ENCODE peak calls at places on chromosomes 2 and 18, in nine cellular contexts. S is tibial nerve, A is esophagus squamous epithelium, T is HCT116, H is dorsolateral prefrontal cortex, R is AG04450, J is transverse colon, M is fibroblast of pulmonary artery, D is foreskin fibroblast. Y is an unnamed sample.

GRCh38 chr18:74476154-74476553 is 19.0 kb upstream of the DIPK1C start:
- DNase-seq in M (peak; percentile 36), H (peak; percentile 70), A (no peak), T (no peak), D (peak; percentile 45), R (no peak), S (peak; percentile 37), J (no peak), Y (peak; percentile 19)

GRCh38 chr18:47100214-47100831 is 50.0 kb downstream of the HDHD2 start:
- DNase-seq in R (peak; percentile 32), T (peak; percentile 39), M (peak; percentile 62), D (peak; percentile 75), A (no peak), S (peak; percentile 60), J (peak; percentile 31), H (peak; percentile 57), Y (peak; percentile 65)

GRCh38 chr18:46182633-46183401 is 78.6 kb downstream of the HAUS1 start:
- DNase-seq in T (no peak), R (no peak), S (no peak), J (no peak), D (no peak), A (no peak), H (no peak), M (peak; percentile 34), Y (peak; percentile 65)

GRCh38 chr2:25373269-25373981 is 31.7 kb upstream of the DNMT3A start:
- DNase-seq in M (no peak), S (no peak), R (no peak), T (no peak), D (no peak), A (no peak), J (peak; percentile 57), H (no peak), Y (no peak)

GRCh38 chr2:116416988-116417387 is 1397.5 kb upstream of the DDX18 start:
- DNase-seq in S (no peak), D (no peak), M (peak; percentile 0), T (no peak), H (no peak), A (no peak), J (no peak), R (no peak), Y (no peak)

GRCh38 chr2:64315561-64315960 is 138.4 kb upstream of the LGALSL start:
- DNase-seq in S (no peak), R (no peak), T (no peak), J (no peak), H (no peak), M (no peak), D (no peak), A (no peak), Y (no peak)

GRCh38 chr2:139353874-139354273 is 573.7 kb upstream of the NXPH2 start:
- DNase-seq in R (no peak), D (no peak), J (no peak), H (no peak), T (no peak), S (no peak), M (no peak), A (no peak), Y (no peak)

GRCh38 chr2:235591921-235592320 is 98.1 kb downstream of the AGAP1 start:
- DNase-seq in J (no peak), S (no peak), M (no peak), D (no peak), R (no peak), T (no peak), A (no peak), H (no peak), Y (no peak)

GRCh38 chr2:137570484-137570883 is 393.8 kb upstream of the HNMT start:
- DNase-seq in J (no peak), S (no peak), M (no peak), A (no peak), D (no peak), T (no peak), H (no peak), R (no peak), Y (no peak)

GRCh38 chr2:230924092-230924469 is 961 bp downstream of the GPR55 start:
- DNase-seq in D (no peak), H (no peak), S (no peak), M (no peak), J (peak; percentile 3), R (no peak), T (no peak), A (no peak), Y (no peak)

GRCh38 chr2:26637811-26638310 is 3.3 kb downstream of the CIB4 start:
- DNase-seq in M (no peak), H (no peak), J (no peak), T (no peak), R (no peak), S (no peak), D (no peak), A (no peak), Y (no peak)

GRCh38 chr2:15731213-15731888 is 139.7 kb downstream of the DDX1 start:
- DNase-seq in S (no peak), J (no peak), A (no peak), D (no peak), T (no peak), R (no peak), M (no peak), H (no peak), Y (no peak)

GRCh38 chr2:236642125-236642524 is 72.5 kb downstream of the ACKR3 start:
- DNase-seq in T (no peak), R (no peak), H (no peak), J (no peak), A (no peak), M (peak; percentile 1), D (no peak), S (peak; percentile 50), Y (peak; percentile 86)

GRCh38 chr2:15435474-15435873 is 125.7 kb downstream of the NBAS start:
- DNase-seq in H (no peak), D (no peak), M (no peak), J (no peak), S (no peak), R (no peak), T (no peak), A (no peak), Y (no peak)

GRCh38 chr2:85707304-85707703 is 13.1 kb downstream of the GNLY start:
- DNase-seq in S (peak; percentile 93), A (no peak), J (peak; percentile 58), T (peak; percentile 89), R (peak; percentile 87), H (no peak), D (peak; percentile 95), M (peak; percentile 96), Y (peak; percentile 95)

GRCh38 chr2:31131871-31132270 is 6.4 kb downstream of the GALNT14 start:
- DNase-seq in H (no peak), A (no peak), S (no peak), D (no peak), R (no peak), M (no peak), J (no peak), T (no peak), Y (no peak)

GRCh38 chr2:235447210-235447609 is 46.6 kb upstream of the AGAP1 start:
- DNase-seq in A (no peak), R (no peak), S (no peak), T (no peak), J (no peak), D (no peak), M (no peak), H (no peak), Y (no peak)

GRCh38 chr2:120109186-120110061 is 96.5 kb downstream of the EPB41L5 start:
- DNase-seq in M (peak; percentile 72), T (peak; percentile 12), A (no peak), D (peak; percentile 68), J (no peak), R (no peak), H (no peak), S (no peak), Y (peak; percentile 66)

GRCh38 chr2:149224458-149224857 is 105.9 kb upstream of the LYPD6 start:
- DNase-seq in S (no peak), D (no peak), J (no peak), H (no peak), A (no peak), M (no peak), R (no peak), T (no peak), Y (no peak)

GRCh38 chr2:65199891-65200290 is 27.7 kb upstream of the ACTR2 start:
- DNase-seq in H (no peak), A (no peak), D (peak; percentile 59), R (no peak), M (no peak), J (no peak), S (no peak), T (no peak), Y (no peak)

GRCh38 chr2:196174424-196174823 is 3.0 kb upstream of the STK17B start:
- DNase-seq in A (no peak), J (no peak), T (no peak), S (no peak), H (no peak), D (no peak), R (no peak), M (no peak), Y (no peak)

GRCh38 chr2:238601433-238602222 is 174.9 kb downstream of the ASB1 start:
- DNase-seq in R (no peak), A (no peak), T (no peak), M (peak; percentile 92), D (peak; percentile 86), H (no peak), S (peak; percentile 37), J (peak; percentile 19), Y (peak; percentile 99)

GRCh38 chr2:69017080-69017479 is 4.1 kb downstream of the ANTXR1 start:
- DNase-seq in H (no peak), R (no peak), T (no peak), S (no peak), D (peak; percentile 62), M (peak; percentile 73), J (no peak), A (no peak), Y (peak; percentile 70)
- H3K4me3 ChIP-seq in H (no peak overlapping the region), R (peak overlapping the region; percentile 41), T (no peak overlapping the region), S (no peak overlapping the region), D (peak overlapping the region; percentile 40), M (peak overlapping the region; percentile 95), J (no peak overlapping the region), A (no peak overlapping the region), Y (peak overlapping the region; percentile 26)

DNA sequence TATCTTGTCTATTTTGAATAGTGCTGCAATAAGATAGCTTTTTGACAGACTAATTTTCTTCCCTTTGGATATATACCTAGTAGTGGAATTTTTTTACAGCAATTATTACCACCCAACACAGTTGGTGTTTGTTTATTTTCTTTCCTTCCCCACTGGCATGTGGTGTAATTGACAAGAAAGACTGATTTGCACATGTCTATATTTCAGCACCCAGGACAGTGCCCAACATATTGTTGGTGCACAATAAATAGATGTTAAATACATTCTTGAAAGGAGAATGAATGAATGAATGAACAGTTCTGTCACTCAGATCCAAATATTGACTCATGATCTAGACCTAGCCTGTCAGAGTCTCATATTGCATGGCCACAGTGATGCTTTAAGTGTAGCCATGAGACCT is 538.1 kb downstream of the NYAP2 start:
- DNase-seq in R (no peak), S (no peak), J (no peak), M (peak; percentile 53), D (peak; percentile 56), A (no peak), H (no peak), T (no peak), Y (peak; percentile 27)
- TF ChIP-seq CTCF in R (no peak), S (no peak), J (no peak), M (no peak), D (no peak), A (no peak), H (no peak), T (no peak), Y (no peak)

GRCh38 chr18:50836521-50836957 is 16.7 kb upstream of the MRO start:
- DNase-seq in S (no peak), M (peak; percentile 86), D (peak; percentile 46), H (no peak), J (no peak), R (no peak), T (no peak), A (no peak), Y (peak; percentile 78)
- H3K4me3 ChIP-seq in S (no peak overlapping the region), M (no peak overlapping the region), D (no peak overlapping the region), H (no peak overlapping the region), J (no peak overlapping the region), R (no peak overlapping the region), T (no peak overlapping the region), A (no peak overlapping the region), Y (no peak overlapping the region)

GRCh38 chr18:59268722-59269562 is 4.3 kb downstream of the RAX start:
- DNase-seq in H (no peak), T (no peak), M (peak; percentile 27), D (peak; percentile 37), J (no peak), R (no peak), S (no peak), A (no peak), Y (no peak)
- TF ChIP-seq CTCF in H (no peak), T (peak; percentile 45), M (no peak), D (no peak), J (no peak), R (no peak), S (no peak), A (no peak), Y (no peak)